ENCODE peak calls at places on chromosomes 7 and 10, in six cellular contexts. B is left ventricle myocardium inferior, Q is fibroblast of lung, L is stomach, C is lower lobe of right lung, R is PC-3. I is an unnamed sample.

GRCh38 chr10:89118091-89118490 is 89.0 kb downstream of the CH25H start:
- DNase-seq in R (peak), C (no peak), Q (peak), L (no peak), B (no peak), I (no peak)

GRCh38 chr10:89563861-89564478 is 28.6 kb upstream of the SLC16A12 start:
- DNase-seq in B (no peak), C (no peak), L (no peak), Q (peak), R (peak), I (no peak)

GRCh38 chr10:122115874-122116273 is 126.9 kb downstream of the TACC2 start:
- DNase-seq in C (no peak), L (no peak), R (no peak), B (no peak), Q (peak), I (no peak)

GRCh38 chr10:3422282-3422681 is 249.7 kb upstream of the PITRM1 start:
- DNase-seq in L (no peak), Q (no peak), R (no peak), C (no peak), B (no peak), I (no peak)

GRCh38 chr10:69898524-69898923 is 96.8 kb downstream of the COL13A1 start:
- DNase-seq in B (no peak), Q (no peak), R (no peak), L (no peak), C (no peak), I (no peak)

GRCh38 chr7:95526128-95526738 is 40.5 kb downstream of the ASB4 start:
- DNase-seq in Q (no peak), R (no peak), B (no peak), L (no peak), C (no peak), I (no peak)

GRCh38 chr7:69817096-69817495 is 218.8 kb downstream of the AUTS2 start:
- DNase-seq in C (no peak), R (no peak), B (no peak), L (no peak), Q (peak), I (no peak)

GRCh38 chr10:88474884-88475844 is 108.0 kb downstream of the RNLS start:
- DNase-seq in L (no peak), Q (no peak), B (no peak), C (peak), R (no peak), I (no peak)

GRCh38 chr7:29236071-29236580 is 41.6 kb downstream of the CHN2 start:
- DNase-seq in C (no peak), L (no peak), R (no peak), Q (no peak), B (no peak), I (no peak)

GRCh38 chr10:112823604-112824003 is 126.4 kb upstream of the TCF7L2 start:
- DNase-seq in Q (no peak), C (no peak), R (no peak), L (no peak), B (no peak), I (no peak)

GRCh38 chr10:3887885-3888476 is 103.0 kb upstream of the KLF6 start:
- DNase-seq in C (no peak), L (no peak), R (peak), B (no peak), Q (peak), I (no peak)

GRCh38 chr10:131972474-131973071 is 9.2 kb downstream of the BNIP3 start:
- DNase-seq in Q (peak), L (no peak), C (no peak), R (no peak), B (peak), I (no peak)

GRCh38 chr7:139731802-139732470 is 45.9 kb downstream of the HIPK2 start:
- DNase-seq in B (peak), R (peak), C (peak), Q (peak), L (peak), I (no peak)

GRCh38 chr10:97648557-97649404 is 8.3 kb downstream of the PI4K2A start:
- DNase-seq in Q (peak), B (no peak), R (peak), L (no peak), C (no peak), I (no peak)

GRCh38 chr10:15720635-15721310 is 1.1 kb upstream of the ITGA8 start:
- DNase-seq in C (no peak), L (no peak), Q (no peak), B (no peak), R (no peak), I (no peak)

GRCh38 chr7:53811555-53812079 is 730.6 kb upstream of the VSTM2A start:
- DNase-seq in R (peak), L (no peak), C (no peak), Q (no peak), B (no peak), I (no peak)

GRCh38 chr7:14685112-14685511 is 217.4 kb downstream of the DGKB start:
- DNase-seq in Q (peak), B (no peak), C (no peak), R (no peak), L (no peak), I (no peak)

GRCh38 chr7:18960735-18961134 is 156.7 kb downstream of the TWIST1 start:
- DNase-seq in L (no peak), R (no peak), Q (peak), B (no peak), C (no peak), I (no peak)

GRCh38 chr7:157425137-157425731 is 88.4 kb downstream of the DNAJB6 start:
- DNase-seq in C (peak), L (no peak), R (no peak), B (peak), Q (no peak), I (peak)

GRCh38 chr10:76576276-76576962 is 1061.2 kb downstream of the KCNMA1 start:
- DNase-seq in L (no peak), C (no peak), R (no peak), Q (peak), B (peak), I (no peak)

GRCh38 chr10:43199684-43200537 is 61.7 kb downstream of the CSGALNACT2 start:
- DNase-seq in Q (no peak), C (peak), L (peak), B (no peak), R (no peak), I (peak)

GRCh38 chr7:141268614-141269013 is 194.8 kb downstream of the TMEM178B start:
- DNase-seq in L (no peak), Q (no peak), C (no peak), B (no peak), R (no peak), I (no peak)

GRCh38 chr10:96720422-96721206 is at the start of gene PIK3AP1:
- DNase-seq in R (peak), L (peak), C (peak), B (peak), Q (no peak), I (no peak)

GRCh38 chr10:1206101-1206500 is 149.9 kb downstream of the WDR37 start:
- DNase-seq in Q (no peak), R (no peak), C (no peak), B (no peak), L (no peak), I (no peak)

GRCh38 chr10:6491841-6492609 is 88.1 kb downstream of the PRKCQ start:
- DNase-seq in Q (no peak), C (no peak), L (no peak), R (no peak), B (no peak), I (no peak)

GRCh38 chr10:58260334-58260733 is 7.4 kb downstream of the IPMK start:
- DNase-seq in Q (no peak), L (no peak), B (no peak), C (no peak), R (no peak), I (no peak)

GRCh38 chr10:58264780-58265179 is 2.9 kb downstream of the IPMK start:
- DNase-seq in C (no peak), R (no peak), L (no peak), B (no peak), Q (no peak), I (no peak)

GRCh38 chr10:58254644-58255043 is 13.1 kb downstream of the IPMK start:
- DNase-seq in B (no peak), R (no peak), Q (no peak), C (no peak), L (no peak), I (no peak)

GRCh38 chr10:58253184-58253583 is 14.5 kb downstream of the IPMK start:
- DNase-seq in R (no peak), Q (no peak), L (no peak), B (no peak), C (no peak), I (no peak)

DNA sequence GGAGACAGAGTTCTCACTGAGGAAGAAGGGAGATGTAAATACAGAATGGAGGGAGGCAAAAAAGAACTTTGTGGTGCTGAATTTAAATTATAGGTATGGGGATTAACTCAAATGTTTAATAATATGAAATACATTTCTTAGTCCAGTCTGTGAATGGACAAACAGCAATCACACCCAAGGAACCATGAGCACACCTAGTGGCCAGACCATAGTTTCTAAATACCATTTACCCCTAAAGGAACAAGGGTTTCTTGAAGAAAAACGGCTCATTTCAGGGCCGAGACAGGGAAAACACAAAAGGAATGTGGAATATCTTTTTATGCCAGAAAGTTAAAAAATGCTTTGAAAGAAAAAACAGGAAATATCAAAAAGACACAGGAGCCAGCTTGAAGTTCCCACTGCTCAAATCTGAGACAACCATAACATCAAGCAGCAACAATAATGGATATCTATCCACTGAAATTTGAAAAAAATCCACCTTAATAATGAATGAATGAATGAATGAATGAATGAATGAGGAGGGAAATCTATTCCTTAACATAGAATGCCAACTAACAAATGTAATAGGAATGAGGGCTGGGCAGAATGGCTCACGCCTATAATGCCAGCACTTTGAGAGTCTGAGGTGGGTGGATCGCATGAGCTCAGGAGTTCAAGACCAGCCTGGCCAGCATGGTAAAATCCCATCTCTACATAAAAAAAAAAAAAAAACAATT is 8.6 kb downstream of the IPMK start:
- DNase-seq in B (no peak), L (no peak), R (peak), Q (no peak), C (no peak), I (no peak)
- TF ChIP-seq CTCF in B (no peak), L (no peak), R (peak), Q (no peak), C (no peak), I (peak)

GRCh38 chr7:8365499-8366110 is 67.8 kb upstream of the NXPH1 start:
- DNase-seq in L (no peak), C (no peak), B (no peak), Q (no peak), R (peak), I (no peak)
- TF ChIP-seq CTCF in L (no peak), C (no peak), B (peak), Q (no peak), R (peak), I (peak)

DNA sequence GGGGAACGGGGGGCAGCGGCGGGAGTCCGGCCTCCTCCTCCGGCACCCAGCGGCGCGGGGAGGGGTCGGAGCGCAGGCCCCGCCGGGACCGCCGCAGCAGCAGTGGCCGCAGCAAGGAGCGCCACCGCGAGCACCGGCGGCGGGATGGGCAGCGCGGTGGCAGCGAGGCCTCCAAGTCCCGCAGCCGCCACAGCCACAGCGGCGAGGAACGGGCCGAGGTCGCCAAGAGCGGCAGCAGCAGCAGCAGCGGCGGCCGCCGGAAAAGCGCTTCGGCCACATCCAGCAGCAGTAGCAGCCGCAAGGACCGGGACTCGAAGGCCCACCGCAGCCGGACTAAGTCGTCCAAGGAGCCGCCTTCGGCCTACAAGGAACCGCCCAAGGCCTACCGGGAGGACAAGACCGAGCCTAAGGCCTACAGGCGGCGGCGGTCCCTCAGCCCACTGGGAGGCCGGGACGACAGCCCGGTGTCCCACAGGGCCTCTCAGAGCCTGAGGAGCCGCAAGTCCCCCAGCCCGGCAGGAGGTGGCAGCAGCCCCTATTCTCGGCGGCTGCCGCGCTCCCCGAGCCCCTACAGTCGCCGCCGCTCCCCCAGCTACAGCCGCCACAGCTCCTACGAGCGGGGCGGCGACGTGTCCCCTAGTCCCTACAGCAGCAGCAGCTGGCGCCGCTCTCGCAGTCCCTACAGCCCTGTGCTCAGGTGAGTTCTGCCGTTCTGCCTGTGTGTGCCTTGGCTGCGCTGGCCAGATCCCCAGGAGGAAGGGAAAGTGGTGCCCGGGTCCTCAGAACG is 1.3 kb downstream of the CDK13 start:
- DNase-seq in L (peak), B (peak), C (peak), Q (peak), R (peak), I (peak)
- TF ChIP-seq CTCF in L (no peak), B (peak), C (peak), Q (no peak), R (peak), I (peak)

DNA sequence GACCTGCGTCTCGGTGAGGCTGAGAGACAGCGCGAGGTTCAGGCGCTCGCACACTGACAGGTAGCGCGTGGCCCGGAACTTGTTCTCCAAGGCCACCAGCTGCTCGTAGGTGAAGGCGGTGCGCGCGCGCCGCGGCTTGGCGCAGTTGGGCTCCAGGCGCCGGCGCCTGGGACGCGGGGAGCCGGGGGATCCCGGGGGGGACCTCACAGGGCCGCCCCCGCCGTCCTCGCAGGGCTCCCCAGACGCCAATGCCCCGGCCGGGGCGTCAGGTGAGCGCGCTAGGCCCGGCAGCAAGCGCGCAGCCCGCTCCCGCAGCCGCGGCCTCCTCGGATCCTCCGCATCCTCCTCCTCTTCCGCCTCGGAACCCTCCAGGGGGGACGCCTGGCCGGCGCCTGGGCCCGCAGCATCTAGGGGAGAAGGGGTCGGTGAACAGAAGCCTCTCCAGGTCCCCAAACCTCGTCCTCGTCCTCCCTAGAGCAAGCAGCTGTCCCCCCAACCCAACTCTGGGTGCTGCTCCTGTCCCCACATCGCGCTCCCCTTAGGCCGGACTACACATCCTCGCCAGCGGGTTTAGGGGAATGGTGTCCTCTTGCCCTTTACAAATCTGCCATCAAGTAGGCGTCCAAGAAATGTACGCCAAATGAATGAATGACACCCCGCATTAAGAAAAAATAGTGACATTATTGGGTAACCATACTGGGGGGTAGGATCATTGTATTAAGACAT is 1.9 kb downstream of the NKX1-2 start:
- DNase-seq in B (no peak), Q (no peak), R (no peak), L (no peak), C (no peak), I (no peak)
- TF ChIP-seq CTCF in B (no peak), Q (no peak), R (no peak), L (no peak), C (no peak), I (no peak)

DNA sequence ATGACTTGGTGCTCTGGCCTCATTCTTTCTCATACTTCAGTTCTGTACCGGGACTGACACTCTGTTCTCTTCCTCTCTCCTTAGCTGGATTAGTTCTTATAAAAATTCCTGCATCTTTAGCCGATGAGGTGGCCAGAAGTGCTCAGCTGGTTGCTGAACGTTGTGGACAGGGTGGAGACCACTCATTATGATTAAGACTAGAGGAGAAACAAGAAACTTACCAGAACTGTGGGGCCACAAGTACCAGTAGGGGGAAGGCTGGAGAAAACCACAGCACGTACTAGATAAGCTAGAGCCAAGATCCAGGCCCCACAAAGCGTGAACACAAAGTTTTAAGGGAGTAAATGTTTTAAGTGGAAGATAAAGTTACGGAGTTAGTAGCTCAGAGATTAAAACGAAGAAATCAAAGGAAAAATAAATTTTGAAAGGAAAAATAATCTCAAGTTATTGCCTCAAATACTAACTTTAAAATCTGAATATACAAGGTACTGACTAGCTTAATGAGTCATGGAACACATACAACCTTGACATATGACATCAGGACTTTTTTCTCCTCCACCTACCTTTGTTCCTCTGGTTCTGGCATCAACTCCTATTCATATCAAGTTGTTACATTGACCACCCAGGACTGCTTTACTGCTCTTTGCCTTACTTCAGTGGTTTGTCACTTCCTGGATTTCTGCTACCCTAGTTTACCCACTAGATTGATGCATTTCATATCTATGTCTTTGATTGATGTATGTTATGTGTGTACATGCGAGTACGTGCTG is 469.0 kb downstream of the TFEC start:
- DNase-seq in B (no peak), R (peak), C (no peak), Q (peak), L (no peak), I (no peak)
- TF ChIP-seq CTCF in B (no peak), R (no peak), C (no peak), Q (no peak), L (no peak), I (no peak)

DNA sequence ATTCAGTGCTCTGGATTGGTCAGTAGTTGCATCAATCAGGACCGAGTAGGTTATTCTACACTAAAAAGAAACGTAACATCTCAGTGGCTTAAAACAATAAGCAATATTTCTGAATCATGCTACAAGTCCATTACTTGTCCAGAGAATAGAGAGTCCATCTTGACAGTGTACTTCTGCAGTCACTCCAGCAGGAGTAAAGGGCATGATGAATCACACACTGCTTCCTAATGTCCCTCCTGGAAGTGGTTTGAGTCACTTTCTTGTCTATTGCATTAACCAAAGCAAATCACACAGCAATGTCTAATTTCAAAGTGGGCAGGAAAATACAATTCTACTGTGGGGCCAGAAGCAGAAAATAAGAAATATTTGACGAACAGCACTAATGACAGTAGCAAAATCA is 124.8 kb downstream of the TSPAN12 start:
- DNase-seq in L (no peak), C (no peak), R (peak), Q (peak), B (no peak), I (no peak)
- TF ChIP-seq CTCF in L (no peak), C (no peak), R (no peak), Q (no peak), B (no peak), I (peak)

GRCh38 chr7:133564484-133564883 is 311.6 kb downstream of the EXOC4 start:
- DNase-seq in L (no peak), R (peak), Q (no peak), C (no peak), B (no peak), I (no peak)
- TF ChIP-seq CTCF in L (no peak), R (peak), Q (no peak), C (no peak), B (no peak), I (peak)

GRCh38 chr10:24528960-24529359 is 194.7 kb downstream of the ARHGAP21 start:
- DNase-seq in Q (no peak), C (no peak), L (no peak), B (no peak), R (no peak), I (no peak)
- TF ChIP-seq CTCF in Q (no peak), C (no peak), L (no peak), B (no peak), R (no peak), I (no peak)

GRCh38 chr10:29947701-29948060 is 111.7 kb downstream of the JCAD start:
- DNase-seq in C (no peak), Q (no peak), L (no peak), B (no peak), R (peak), I (no peak)
- TF ChIP-seq CTCF in C (no peak), Q (no peak), L (no peak), B (peak), R (peak), I (peak)

DNA sequence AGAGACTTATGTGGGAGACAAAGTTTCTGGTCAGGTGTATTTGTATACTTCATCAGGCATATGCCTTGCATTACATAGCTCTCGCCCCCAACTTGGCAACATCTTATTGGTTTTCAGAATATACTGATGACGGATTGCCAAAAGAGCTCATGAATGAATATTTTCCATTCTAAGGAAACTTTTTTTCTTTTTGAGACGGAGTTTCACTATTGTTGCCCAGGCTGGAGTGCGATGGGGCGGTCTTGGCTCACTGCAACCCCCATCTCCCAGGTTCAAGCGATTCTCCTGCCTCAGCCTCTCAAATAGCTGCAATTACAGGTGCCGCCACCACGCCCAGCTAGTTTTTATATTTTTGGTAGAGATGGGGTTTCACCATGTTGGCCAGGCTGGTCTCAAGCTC is 6.0 kb downstream of the CYCS start:
- DNase-seq in L (no peak), Q (no peak), B (no peak), C (no peak), R (no peak), I (no peak)
- TF ChIP-seq CTCF in L (no peak), Q (no peak), B (no peak), C (no peak), R (no peak), I (no peak)